ENCODE peak calls at places on chromosomes 6 and 20, in four cellular contexts. E is K562, Y is HepG2, Q is GM12878. C is an unnamed sample.

GRCh38 chr20:35845561-35845960 is 73.7 kb downstream of the PHF20 start:
- DNase-seq in Q (no peak), E (no peak), Y (no peak), C (no peak)

GRCh38 chr20:63639093-63639860 is 12.4 kb upstream of the GMEB2 start:
- DNase-seq in Q (no peak), E (no peak), Y (no peak), C (no peak)

GRCh38 chr6:158031445-158032353 is 50.0 kb downstream of the SYNJ2 start:
- DNase-seq in Y (no peak), Q (no peak), E (peak; percentile 82), C (no peak)

GRCh38 chr6:125942677-125943527 is 13.7 kb upstream of the HINT3 start:
- DNase-seq in Y (peak; percentile 59), E (no peak), Q (no peak), C (no peak)

GRCh38 chr20:63355781-63356295 is 5.3 kb downstream of the CHRNA4 start:
- DNase-seq in Y (no peak), E (no peak), Q (no peak), C (no peak)

GRCh38 chr6:145960918-145961604 is 3.1 kb downstream of the SHPRH start:
- DNase-seq in Q (no peak), Y (no peak), E (no peak), C (no peak)

GRCh38 chr6:45812937-45813336 is 202.7 kb downstream of the CLIC5 start:
- DNase-seq in Y (no peak), Q (no peak), E (no peak), C (no peak)

GRCh38 chr6:134495203-134495892 is 177.4 kb upstream of the SGK1 start:
- DNase-seq in Q (no peak), Y (no peak), E (no peak), C (no peak)

GRCh38 chr20:25090492-25091429 is 8.8 kb upstream of the VSX1 start:
- DNase-seq in Q (peak; percentile 27), Y (no peak), E (no peak), C (no peak)

GRCh38 chr6:5509106-5509505 is 247.8 kb downstream of the FARS2 start:
- DNase-seq in Q (no peak), E (no peak), Y (no peak), C (no peak)

GRCh38 chr6:5511924-5512323 is 250.6 kb downstream of the FARS2 start:
- DNase-seq in Y (no peak), E (no peak), Q (no peak), C (no peak)

GRCh38 chr6:5510331-5510730 is 249.0 kb downstream of the FARS2 start:
- DNase-seq in E (no peak), Q (no peak), Y (no peak), C (peak; percentile 17)

GRCh38 chr6:5512422-5512821 is 251.1 kb downstream of the FARS2 start:
- DNase-seq in Q (no peak), E (no peak), Y (no peak), C (no peak)

DNA sequence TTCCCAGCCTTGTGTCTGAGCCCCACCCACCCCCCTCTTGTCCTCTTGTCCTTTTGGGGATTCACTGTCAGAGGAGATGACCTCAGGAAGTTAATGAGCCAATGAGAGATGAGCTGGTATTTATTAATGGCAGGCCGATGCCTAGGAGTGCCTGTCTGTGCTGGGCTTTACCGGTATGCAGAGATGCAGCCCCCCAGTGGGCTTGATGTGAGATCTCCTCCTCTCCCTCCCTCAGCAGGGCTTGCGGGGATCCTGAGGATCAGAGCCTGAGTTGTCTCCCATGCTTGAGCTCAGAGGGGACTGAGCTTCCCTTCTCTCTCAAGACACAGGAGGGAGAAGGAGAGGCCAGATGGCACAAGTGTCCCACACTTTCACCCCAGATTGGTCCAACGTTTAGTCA is 249.4 kb downstream of the FARS2 start:
- DNase-seq in Y (no peak), Q (no peak), E (no peak), C (no peak)
- TF ChIP-seq TCF7 in Y (no peak), Q (no peak), E (no peak), C (no peak)

GRCh38 chr6:169495601-169496000 is 206.2 kb downstream of the WDR27 start:
- DNase-seq in Y (no peak), Q (no peak), E (no peak), C (no peak)
- TF ChIP-seq MAX in Y (no peak), Q (no peak), E (no peak), C (no peak)

DNA sequence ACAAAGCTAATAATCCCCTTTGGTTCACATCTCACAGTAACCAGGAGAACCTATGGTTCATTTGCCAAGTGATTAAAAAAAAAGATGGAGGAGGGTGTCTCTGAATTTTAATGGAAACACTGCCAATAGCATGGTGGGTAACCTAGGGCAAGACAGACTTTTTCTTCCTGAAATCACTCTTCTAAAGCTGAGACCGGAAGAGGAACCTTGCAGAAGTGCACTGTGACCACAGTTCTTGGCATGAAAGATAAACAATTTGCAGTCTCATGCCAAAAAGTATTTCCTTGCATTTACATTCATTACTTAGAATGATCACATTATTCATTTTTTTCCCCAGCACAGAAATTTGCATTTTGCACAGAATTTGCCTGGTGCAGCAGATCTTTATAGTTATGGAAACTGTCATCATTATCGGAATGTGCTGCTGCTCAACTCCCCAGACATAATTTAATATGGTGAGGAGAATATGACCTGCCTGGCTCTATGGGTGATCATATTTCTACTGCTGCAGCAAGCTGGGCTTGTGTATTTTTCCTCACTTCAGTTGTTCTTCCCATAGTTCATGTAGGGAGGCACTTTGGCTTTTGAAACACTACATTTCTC is 42.2 kb upstream of the EDN3 start:
- DNase-seq in Q (no peak), Y (no peak), E (no peak), C (no peak)
- TF ChIP-seq NR2C2 in Q (no peak), Y (no peak), E (no peak), C (no peak)

DNA sequence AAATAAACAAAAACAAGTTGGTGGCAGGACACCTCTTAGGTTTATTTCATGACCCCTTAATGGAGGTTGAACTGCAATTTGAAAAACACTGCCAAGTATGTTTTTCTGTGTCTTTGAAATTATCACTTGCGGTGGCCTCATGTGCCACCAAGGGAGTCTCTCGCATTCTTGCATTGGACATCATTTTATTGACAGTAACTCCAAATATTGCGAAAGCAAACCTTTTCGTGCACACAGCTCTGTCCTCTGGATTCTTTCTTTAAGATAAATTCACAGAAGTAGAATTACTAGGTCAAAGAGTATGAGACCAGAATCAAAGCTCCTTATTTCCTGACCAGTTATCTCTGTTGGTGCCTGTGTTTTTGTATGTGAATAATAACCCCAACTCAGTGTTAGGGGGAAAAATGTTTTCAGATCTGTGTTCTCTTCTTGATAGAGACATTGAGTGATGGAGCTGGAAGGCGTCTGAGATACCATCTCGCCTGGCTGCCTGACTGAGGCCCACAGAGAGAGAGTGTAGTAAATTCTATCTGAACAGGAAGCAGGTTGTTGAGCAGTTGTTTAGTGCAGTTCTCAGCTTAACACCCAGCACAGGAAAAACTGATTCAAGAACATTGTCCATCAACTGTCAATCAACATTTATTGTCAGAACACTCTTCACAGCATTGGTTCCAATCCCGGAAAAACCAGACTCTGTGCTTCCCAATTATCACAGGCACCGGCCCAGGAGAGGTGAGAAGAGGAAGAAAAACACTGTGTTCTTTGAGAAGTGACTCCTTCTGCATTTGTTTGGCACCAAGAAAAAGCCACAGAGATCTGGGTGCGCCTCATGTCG is 2.2 kb upstream of the CCDC167 start:
- DNase-seq in Y (no peak), Q (no peak), E (no peak), C (no peak)
- TF ChIP-seq TCF7 in Y (no peak), Q (no peak), E (no peak), C (no peak)

GRCh38 chr6:27662770-27663169 is 189.9 kb upstream of the ZNF184 start:
- DNase-seq in E (no peak), Y (no peak), Q (no peak), C (no peak)
- TF ChIP-seq MAX in E (no peak), Y (no peak), Q (no peak), C (no peak)

DNA sequence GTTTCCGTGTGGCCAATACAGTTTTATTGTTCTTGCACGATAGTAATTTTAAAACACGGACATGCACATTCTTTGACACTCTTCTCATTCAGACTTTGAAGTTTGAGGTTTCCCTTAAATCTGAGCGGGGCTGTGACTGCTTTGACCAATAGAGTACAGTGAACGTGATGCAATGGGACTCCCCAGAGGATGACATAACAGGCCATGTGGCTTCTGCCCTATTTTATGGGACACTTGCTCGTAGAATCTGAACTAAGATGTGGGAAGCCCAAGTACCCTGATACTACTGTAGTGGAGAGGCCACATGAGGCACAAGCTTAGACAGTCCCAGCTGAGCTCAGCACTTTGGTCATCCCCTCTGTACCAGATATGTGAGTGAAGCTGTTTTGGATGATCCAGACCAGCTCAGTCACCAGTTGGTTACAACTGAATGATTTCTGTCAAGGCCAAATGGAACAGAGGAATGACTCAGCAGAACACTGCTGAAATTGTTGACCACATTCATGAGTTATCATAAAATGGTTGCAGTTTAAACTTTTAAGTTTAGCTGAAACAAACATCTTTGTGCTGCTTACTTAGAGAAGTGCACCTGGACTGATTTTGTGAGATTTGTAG is 279.4 kb downstream of the RFPL4B start:
- DNase-seq in Q (no peak), Y (peak; percentile 10), E (no peak), C (no peak)
- TF ChIP-seq NR2C2 in Q (no peak), Y (no peak), E (no peak), C (no peak)

GRCh38 chr6:66489269-66489987 is 782.4 kb upstream of the EYS start:
- DNase-seq in Y (peak; percentile 81), Q (no peak), E (no peak), C (no peak)
- TF ChIP-seq TCF7 in Y (no peak), Q (no peak), E (no peak), C (no peak)

GRCh38 chr6:142693446-142693845 is 251.5 kb downstream of the HIVEP2 start:
- DNase-seq in Y (no peak), E (no peak), Q (no peak), C (no peak)
- TF ChIP-seq MAX in Y (no peak), E (no peak), Q (no peak), C (no peak)

C was measured in WTC11.